ENCODE peak calls at places on chromosome 10, in ten cellular contexts. L is fibroblast of lung, X is A549, G is IMR-90, H is cardiac fibroblast, J is right lobe of liver, C is GM12865, E is astrocyte of the spinal cord, N is heart left ventricle, B is NB4. D is an unnamed sample.
A peak's percentile ranks its signal among the peaks of the same experiment; 100 is the strongest.

GRCh38 chr10:72226418-72227027 is 10.4 kb upstream of the ASCC1 start:
- DNase-seq in G (no peak), J (no peak), E (no peak), C (no peak), N (no peak), X (no peak), L (no peak), B (no peak), H (no peak), D (no peak)

GRCh38 chr10:121526040-121526790 is 72.0 kb downstream of the FGFR2 start:
- DNase-seq in L (no peak), H (no peak), X (no peak), E (no peak), C (no peak), B (no peak), N (no peak), J (no peak), G (no peak), D (no peak)

GRCh38 chr10:75398630-75399460 is 2.7 kb downstream of the ZNF503 start:
- DNase-seq in B (no peak), G (no peak), E (peak; percentile 46), L (peak; percentile 57), C (no peak), N (peak; percentile 73), H (peak; percentile 50), J (peak; percentile 59), X (no peak), D (no peak)

GRCh38 chr10:128160335-128160734 is 34.1 kb upstream of the MKI67 start:
- DNase-seq in B (peak; percentile 53), X (no peak), G (no peak), E (no peak), C (no peak), N (no peak), J (no peak), L (no peak), H (no peak), D (no peak)

GRCh38 chr10:75472685-75473084 is 41.3 kb downstream of the LRMDA start:
- DNase-seq in X (no peak), B (peak; percentile 54), H (no peak), C (no peak), E (no peak), N (no peak), G (no peak), J (no peak), L (no peak), D (no peak)

GRCh38 chr10:75048669-75049098 is 62.8 kb upstream of the SAMD8 start:
- DNase-seq in X (no peak), L (peak; percentile 28), G (peak; percentile 15), E (no peak), J (no peak), C (no peak), B (no peak), N (no peak), H (peak; percentile 33), D (no peak)

GRCh38 chr10:62250594-62251198 is 17.9 kb downstream of the RTKN2 start:
- DNase-seq in B (no peak), H (no peak), X (no peak), L (no peak), C (no peak), E (peak; percentile 47), G (peak; percentile 82), J (no peak), N (no peak), D (peak; percentile 95)

GRCh38 chr10:115818015-115818414 is 455.0 kb downstream of the GFRA1 start:
- DNase-seq in E (peak; percentile 35), H (no peak), X (no peak), B (no peak), G (peak; percentile 43), C (no peak), N (no peak), L (peak; percentile 29), J (no peak), D (no peak)

GRCh38 chr10:6014241-6014761 is 37.0 kb upstream of the IL15RA start:
- DNase-seq in E (peak; percentile 36), X (peak; percentile 55), N (no peak), B (peak; percentile 54), H (peak; percentile 74), J (no peak), G (peak; percentile 42), C (peak; percentile 76), L (peak; percentile 58), D (no peak)

GRCh38 chr10:7950981-7951847 is 103.3 kb upstream of the GATA3 start:
- DNase-seq in H (no peak), J (no peak), G (peak; percentile 80), X (no peak), B (no peak), L (no peak), N (no peak), E (peak; percentile 15), C (no peak), D (no peak)

GRCh38 chr10:7310076-7310475 is 100.8 kb downstream of the SFMBT2 start:
- DNase-seq in E (no peak), X (no peak), J (no peak), G (no peak), H (no peak), N (no peak), C (no peak), L (no peak), B (no peak), D (no peak)

GRCh38 chr10:90162464-90162863 is 461.1 kb downstream of the KIF20B start:
- DNase-seq in N (no peak), E (peak; percentile 61), H (peak; percentile 54), B (no peak), X (no peak), L (peak; percentile 86), J (no peak), C (no peak), G (peak; percentile 18), D (no peak)

GRCh38 chr10:66928000-66928770 is 2.3 kb downstream of the LRRTM3 start:
- DNase-seq in N (peak; percentile 60), J (no peak), G (peak; percentile 12), H (peak; percentile 1), X (no peak), L (peak; percentile 23), B (no peak), E (no peak), C (no peak), D (no peak)

GRCh38 chr10:62336404-62336803 is 37.8 kb upstream of the ZNF365 start:
- DNase-seq in X (no peak), H (no peak), J (no peak), B (no peak), C (no peak), N (no peak), L (no peak), E (no peak), G (no peak), D (no peak)

GRCh38 chr10:27857616-27858015 is 112.0 kb upstream of the MKX start:
- DNase-seq in L (no peak), X (no peak), J (no peak), C (no peak), G (no peak), N (no peak), B (no peak), E (no peak), H (no peak), D (no peak)

GRCh38 chr10:4771554-4772201 is 54.3 kb upstream of the AKR1E2 start:
- DNase-seq in L (peak; percentile 55), B (no peak), H (peak; percentile 32), C (no peak), X (no peak), J (no peak), N (no peak), E (peak; percentile 88), G (peak; percentile 85), D (no peak)

GRCh38 chr10:110498087-110498981 is 627 bp downstream of the DUSP5 start:
- DNase-seq in G (peak; percentile 48), B (peak; percentile 69), X (no peak), J (peak; percentile 71), E (peak; percentile 41), H (peak; percentile 73), L (peak; percentile 67), C (peak; percentile 72), N (peak; percentile 80), D (no peak)

GRCh38 chr10:120475844-120476791 is 19.1 kb downstream of the PLPP4 start:
- DNase-seq in H (no peak), L (no peak), E (no peak), C (no peak), N (no peak), G (no peak), B (no peak), J (no peak), X (no peak), D (no peak)

GRCh38 chr10:17951868-17952371 is at the start of gene SLC39A12:
- DNase-seq in N (no peak), X (no peak), B (no peak), E (peak; percentile 64), C (no peak), J (no peak), L (peak; percentile 65), H (peak; percentile 52), G (peak; percentile 86), D (peak; percentile 41)

GRCh38 chr10:114632869-114633715 is 25.0 kb downstream of the ABLIM1 start:
- DNase-seq in J (peak; percentile 71), E (peak; percentile 88), N (no peak), B (no peak), C (peak; percentile 10), H (peak; percentile 80), L (peak; percentile 80), G (peak; percentile 94), X (peak; percentile 80), D (peak; percentile 97)

GRCh38 chr10:78706256-78706655 is 362.5 kb upstream of the ZMIZ1 start:
- DNase-seq in L (peak; percentile 21), N (no peak), J (no peak), G (peak; percentile 61), E (peak; percentile 30), C (no peak), X (no peak), H (no peak), B (no peak), D (no peak)

GRCh38 chr10:48614481-48615383 is 9.9 kb upstream of the ARHGAP22 start:
- DNase-seq in G (peak; percentile 34), E (peak; percentile 50), C (peak; percentile 65), L (peak; percentile 63), N (no peak), X (peak; percentile 22), B (no peak), J (no peak), H (peak; percentile 53), D (no peak)
- H3K4me3 ChIP-seq in G (peak overlapping the region; percentile 34), E (no peak overlapping the region), C (no peak overlapping the region), L (no peak overlapping the region), N (no peak overlapping the region), X (no peak overlapping the region), B (no peak overlapping the region), J (no peak overlapping the region), H (no peak overlapping the region), D (no peak overlapping the region)

GRCh38 chr10:64648915-64649314 is 1127.7 kb downstream of the REEP3 start:
- DNase-seq in L (no peak), N (no peak), X (no peak), B (peak; percentile 73), C (peak; percentile 9), H (no peak), J (no peak), E (no peak), G (no peak), D (no peak)
- TF ChIP-seq CTCF in L (no peak), N (no peak), X (no peak), B (peak; percentile 38), C (no peak), H (no peak), J (no peak), E (no peak), G (no peak), D (no peak)

GRCh38 chr10:117547301-117548153 is 5.0 kb downstream of the EMX2 start:
- DNase-seq in B (no peak), J (no peak), N (no peak), H (no peak), L (no peak), E (no peak), G (no peak), X (no peak), C (no peak), D (no peak)
- H3K4me3 ChIP-seq in B (no peak overlapping the region), J (no peak overlapping the region), N (no peak overlapping the region), H (no peak overlapping the region), L (no peak overlapping the region), E (no peak overlapping the region), G (no peak overlapping the region), X (no peak overlapping the region), C (no peak overlapping the region), D (peak overlapping the region; percentile 86)

GRCh38 chr10:100637785-100638184 is 102.0 kb downstream of the HIF1AN start:
- DNase-seq in G (no peak), B (peak; percentile 36), J (no peak), L (no peak), E (no peak), X (peak; percentile 67), H (no peak), N (no peak), C (no peak), D (no peak)
- TF ChIP-seq CTCF in G (peak; percentile 35), B (peak; percentile 47), J (peak; percentile 30), L (peak; percentile 27), E (peak; percentile 61), X (peak; percentile 41), H (peak; percentile 67), N (no peak), C (peak; percentile 39), D (peak; percentile 52)